ENCODE peak calls at places on chromosomes 11 and 22, in nine cellular contexts. D is lower lobe of right lung, J is tibial nerve, L is PC-3, N is RWPE2, R is uterus, O is body of pancreas, G is fibroblast of lung, U is left ventricle myocardium inferior. H is an unnamed sample.

GRCh38 chr11:112321521-112322172 is 61.0 kb upstream of the PLET1 start:
- DNase-seq in J (no peak), U (peak), L (peak), N (peak), D (peak), O (peak), R (no peak), G (peak), H (peak)

GRCh38 chr11:34206598-34207300 is 101.3 kb downstream of the NAT10 start:
- DNase-seq in D (no peak), J (no peak), R (no peak), U (no peak), N (no peak), G (peak), L (no peak), O (no peak), H (no peak)

GRCh38 chr22:34800265-34800664 is 265.7 kb upstream of the ISX start:
- DNase-seq in R (no peak), D (no peak), J (peak), N (no peak), G (no peak), L (no peak), U (no peak), O (peak), H (no peak)

GRCh38 chr11:8315463-8315862 is 51.8 kb upstream of the LMO1 start:
- DNase-seq in L (no peak), D (no peak), J (no peak), N (peak), O (no peak), G (no peak), R (no peak), U (no peak), H (no peak)

GRCh38 chr22:42964994-42965699 is 49.8 kb downstream of the PACSIN2 start:
- DNase-seq in O (no peak), N (no peak), U (no peak), J (no peak), L (peak), R (no peak), G (peak), D (no peak), H (peak)

GRCh38 chr11:15940462-15941205 is 415.7 kb downstream of the SOX6 start:
- DNase-seq in G (no peak), O (no peak), J (no peak), L (no peak), U (no peak), D (no peak), R (no peak), N (no peak), H (no peak)

GRCh38 chr22:24486501-24486921 is 8.6 kb upstream of the UPB1 start:
- DNase-seq in U (no peak), R (no peak), G (peak), L (peak), O (no peak), N (no peak), D (no peak), J (no peak), H (peak)

GRCh38 chr11:78138694-78139421 is 568 bp downstream of the ALG8 start:
- DNase-seq in L (peak), O (no peak), N (no peak), G (no peak), R (no peak), U (no peak), D (no peak), J (no peak), H (peak)

GRCh38 chr11:129703846-129704245 is 111.8 kb upstream of the TMEM45B start:
- DNase-seq in L (peak), N (no peak), D (no peak), O (no peak), G (peak), R (no peak), U (no peak), J (no peak), H (no peak)

GRCh38 chr11:70048279-70049024 is 29.7 kb upstream of the ANO1 start:
- DNase-seq in D (no peak), L (peak), R (no peak), O (no peak), G (no peak), J (no peak), N (no peak), U (no peak), H (no peak)
- TF ChIP-seq CTCF in D (no peak), L (peak), R (no peak), O (no peak), G (no peak), J (no peak), N (peak), U (peak), H (peak)

DNA sequence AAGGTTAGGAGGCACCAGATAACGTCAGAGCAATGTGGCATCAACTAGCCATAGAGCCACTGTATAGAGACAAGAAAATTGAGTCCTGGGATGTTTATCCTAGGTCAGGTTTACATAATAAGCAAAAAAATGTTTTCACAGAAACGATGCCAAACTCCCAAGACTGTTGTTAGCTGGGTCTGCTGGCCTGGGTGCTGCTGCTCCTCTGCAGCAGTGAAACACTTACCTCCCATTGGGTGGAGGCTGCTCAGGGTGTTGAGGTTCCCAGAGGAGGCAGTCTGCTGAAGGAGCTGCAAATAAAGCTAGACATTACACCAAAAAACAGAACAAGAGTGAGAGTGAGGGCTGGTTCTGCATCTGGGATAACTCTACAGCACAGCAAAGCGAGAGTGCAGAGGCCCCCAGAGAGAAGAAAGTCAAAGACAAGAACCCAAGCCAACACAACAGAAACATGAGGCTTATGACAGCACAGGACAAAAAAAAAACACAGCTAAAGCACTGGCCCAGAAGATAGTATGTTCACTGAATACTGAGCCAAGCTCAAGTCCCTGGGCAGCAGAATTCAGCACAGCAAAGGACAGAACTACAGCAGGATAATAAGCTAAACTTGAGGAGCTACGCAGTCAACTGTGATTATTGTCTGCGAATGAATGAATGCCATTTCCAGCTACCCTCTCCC is 29.9 kb upstream of the RAPSN start:
- DNase-seq in U (no peak), J (no peak), L (no peak), N (no peak), D (no peak), O (no peak), G (no peak), R (no peak), H (no peak)
- H3K27ac ChIP-seq in U (peak), J (no peak), L (no peak), N (peak), D (no peak), O (no peak), G (no peak), R (no peak), H (no peak)

GRCh38 chr11:68903288-68903630 is 373 bp downstream of the MRPL21 start:
- DNase-seq in R (no peak), U (no peak), L (no peak), J (no peak), O (no peak), N (no peak), D (no peak), G (peak), H (no peak)

GRCh38 chr11:68904458-68904847 is 762 bp downstream of the IGHMBP2 start:
- DNase-seq in R (no peak), O (no peak), D (no peak), U (peak), J (no peak), G (no peak), L (no peak), N (no peak), H (peak)

GRCh38 chr11:68903631-68904457 is at the start of the genes IGHMBP2 and MRPL21:
- DNase-seq in O (peak), G (peak), J (peak), R (peak), L (peak), N (no peak), D (peak), U (peak), H (peak)

GRCh38 chr11:68897441-68897840 is 6.2 kb downstream of the MRPL21 start:
- DNase-seq in N (no peak), D (no peak), R (no peak), G (no peak), U (no peak), J (no peak), O (no peak), L (no peak), H (no peak)

GRCh38 chr11:68900835-68901381 is 2.7 kb downstream of the MRPL21 start:
- DNase-seq in L (no peak), N (no peak), J (no peak), G (no peak), U (no peak), R (no peak), D (no peak), O (no peak), H (no peak)
- TF ChIP-seq CTCF in L (no peak), N (no peak), J (no peak), G (no peak), U (no peak), R (no peak), D (no peak), O (no peak), H (no peak)

DNA sequence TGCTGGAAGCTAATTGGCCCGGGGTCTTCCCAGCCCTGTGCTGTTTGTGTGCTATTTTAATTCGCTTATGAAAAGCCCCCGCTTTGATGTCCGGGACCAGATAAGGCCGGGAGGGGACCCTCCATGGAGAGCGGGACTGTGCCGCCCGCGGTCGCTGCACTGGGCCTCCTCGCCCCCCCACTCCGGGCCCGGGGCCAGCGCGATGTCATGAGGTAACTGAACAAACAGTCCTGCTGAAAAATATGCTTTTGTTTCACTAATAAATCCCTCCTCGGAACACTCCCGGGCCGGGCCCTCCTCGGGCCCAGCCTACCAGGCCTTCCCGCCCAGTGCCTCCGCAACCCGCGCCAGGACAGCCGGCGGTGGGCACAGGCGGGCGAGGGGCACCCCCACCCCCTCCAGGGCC is 78.3 kb downstream of the CDKN1C start:
- DNase-seq in J (peak), D (peak), N (peak), G (peak), L (peak), R (peak), O (peak), U (peak), H (no peak)
- H3K27ac ChIP-seq in J (peak), D (peak), N (no peak), G (no peak), L (no peak), R (peak), O (peak), U (peak), H (no peak)

GRCh38 chr11:894575-895201 is 15.9 kb downstream of the CHID1 start:
- DNase-seq in R (no peak), N (no peak), U (no peak), D (no peak), L (no peak), J (no peak), G (no peak), O (no peak), H (no peak)
- TF ChIP-seq CTCF in R (no peak), N (no peak), U (no peak), D (no peak), L (no peak), J (no peak), G (no peak), O (no peak), H (peak)

GRCh38 chr11:6498544-6498943 is 1.5 kb downstream of the DNHD1 start:
- DNase-seq in D (no peak), J (no peak), L (no peak), N (no peak), G (no peak), R (no peak), U (no peak), O (no peak), H (no peak)
- H3K27ac ChIP-seq in D (no peak), J (no peak), L (no peak), N (no peak), G (no peak), R (no peak), U (no peak), O (no peak), H (no peak)

GRCh38 chr11:115213007-115213406 is 291.2 kb downstream of the CADM1 start:
- DNase-seq in J (no peak), N (no peak), D (no peak), G (no peak), O (no peak), R (no peak), U (no peak), L (no peak), H (no peak)

GRCh38 chr11:115214644-115215305 is 289.4 kb downstream of the CADM1 start:
- DNase-seq in D (no peak), N (no peak), O (no peak), U (no peak), R (no peak), L (no peak), G (no peak), J (no peak), H (no peak)

GRCh38 chr11:115219378-115219777 is 284.8 kb downstream of the CADM1 start:
- DNase-seq in G (no peak), O (no peak), L (no peak), N (no peak), R (no peak), D (no peak), J (no peak), U (no peak), H (no peak)

GRCh38 chr11:115217726-115218311 is 286.4 kb downstream of the CADM1 start:
- DNase-seq in N (no peak), L (no peak), D (no peak), U (no peak), O (no peak), J (no peak), R (no peak), G (no peak), H (no peak)

GRCh38 chr11:115215694-115216615 is 288.3 kb downstream of the CADM1 start:
- DNase-seq in G (no peak), R (no peak), N (no peak), D (no peak), L (no peak), O (no peak), J (no peak), U (no peak), H (no peak)
- TF ChIP-seq CTCF in G (no peak), R (no peak), N (peak), D (peak), L (peak), O (no peak), J (peak), U (no peak), H (peak)

GRCh38 chr11:3841426-3842304 is 906 bp upstream of the RHOG start:
- DNase-seq in L (peak), O (peak), J (peak), N (no peak), R (peak), G (peak), U (peak), D (peak), H (peak)
- H3K27ac ChIP-seq in L (peak), O (peak), J (peak), N (peak), R (peak), G (peak), U (peak), D (peak), H (peak)

GRCh38 chr11:5610446-5610845 is 14.0 kb downstream of the TRIM6 start:
- DNase-seq in R (no peak), D (no peak), J (no peak), N (no peak), G (no peak), U (no peak), O (no peak), L (no peak), H (no peak)

GRCh38 chr11:5603326-5603725 is 6.9 kb downstream of the TRIM6 start:
- DNase-seq in N (no peak), L (no peak), O (no peak), J (no peak), R (no peak), U (no peak), G (no peak), D (no peak), H (no peak)

GRCh38 chr11:5608778-5609177 is 12.3 kb downstream of the TRIM6 start:
- DNase-seq in G (no peak), N (no peak), D (no peak), R (no peak), J (no peak), O (peak), U (no peak), L (no peak), H (no peak)

GRCh38 chr11:5604896-5605295 is 8.5 kb downstream of the TRIM6 start:
- DNase-seq in J (no peak), R (no peak), U (no peak), L (no peak), D (no peak), N (no peak), G (no peak), O (no peak), H (no peak)

GRCh38 chr11:5605849-5606248 is 9.4 kb downstream of the TRIM6 start:
- DNase-seq in U (no peak), L (peak), G (peak), N (peak), D (no peak), J (no peak), O (no peak), R (no peak), H (peak)
- TF ChIP-seq CTCF in U (no peak), L (no peak), G (no peak), N (peak), D (no peak), J (no peak), O (no peak), R (no peak), H (peak)

DNA sequence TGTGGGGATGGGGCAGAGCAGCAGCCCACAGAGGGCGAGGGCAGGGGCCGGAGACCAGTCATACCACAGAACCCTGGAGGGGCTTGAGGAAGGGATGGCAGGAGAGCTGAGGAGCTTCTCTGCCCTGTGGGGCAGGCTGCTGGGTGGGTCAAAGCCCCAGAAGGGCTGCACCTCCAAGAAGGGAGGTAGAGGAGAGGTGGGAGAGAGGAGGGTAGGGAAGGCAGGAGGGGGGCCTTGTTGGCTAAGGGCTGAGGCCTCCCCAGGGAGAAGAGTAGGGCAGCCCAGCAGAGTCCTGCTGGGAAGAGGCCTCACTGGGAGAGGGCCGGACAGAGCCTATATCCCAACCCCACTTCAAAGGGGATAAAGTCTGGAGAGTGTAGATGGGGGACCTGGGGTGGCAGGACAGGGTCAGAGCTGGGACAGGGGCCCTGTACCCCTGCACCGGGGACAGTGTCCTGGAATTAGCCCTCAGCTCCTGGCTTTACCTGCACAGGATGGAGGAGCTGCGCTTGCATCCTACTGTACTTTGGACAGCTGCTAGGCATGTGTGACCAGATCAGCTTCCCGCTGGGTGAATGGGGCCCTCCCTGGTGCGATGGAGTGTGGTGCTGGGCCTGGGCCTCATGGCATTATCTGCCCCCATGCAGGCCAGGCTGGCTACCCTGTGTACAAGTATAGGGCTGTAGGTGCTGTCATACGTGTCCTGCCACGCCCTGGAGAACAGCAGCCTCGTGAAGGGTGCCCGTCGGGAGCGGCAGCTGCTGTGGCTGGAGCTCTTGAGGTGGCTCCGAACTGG is 7.3 kb downstream of the DGCR6L start:
- DNase-seq in L (no peak), N (no peak), U (no peak), R (no peak), D (peak), O (no peak), G (no peak), J (no peak), H (no peak)
- H3K27ac ChIP-seq in L (no peak), N (no peak), U (no peak), R (no peak), D (no peak), O (no peak), G (no peak), J (no peak), H (no peak)